ENCODE peak calls at places on chromosomes 3 and 15, in five cellular contexts. O is GM12865, D is IMR-90, G is adrenal gland, T is AML-193. E is an unnamed sample.

GRCh38 chr15:40435331-40436089 is 5.2 kb upstream of the BAHD1 start:
- DNase-seq in O (no peak), D (no peak), G (no peak), T (no peak), E (no peak)

GRCh38 chr15:100105101-100105500 is 236.7 kb downstream of the ADAMTS17 start:
- DNase-seq in O (no peak), D (no peak), G (no peak), T (no peak), E (no peak)

GRCh38 chr3:46261926-46262594 is 19.8 kb downstream of the CCR3 start:
- DNase-seq in O (no peak), D (peak), G (no peak), T (no peak), E (no peak)

GRCh38 chr3:54176106-54176505 is 53.8 kb downstream of the CACNA2D3 start:
- DNase-seq in O (no peak), D (no peak), G (peak), T (no peak), E (no peak)

GRCh38 chr15:75637245-75638009 is 2.6 kb downstream of the IMP3 start:
- DNase-seq in O (no peak), D (no peak), G (no peak), T (no peak), E (no peak)

GRCh38 chr3:179265092-179265491 is 14.2 kb upstream of the KCNMB3 start:
- DNase-seq in O (no peak), D (no peak), G (no peak), T (no peak), E (no peak)

GRCh38 chr3:122681294-122682015 is 816 bp downstream of the PARP14 start:
- DNase-seq in O (no peak), D (no peak), G (no peak), T (no peak), E (no peak)

GRCh38 chr3:33644598-33644997 is 73.5 kb downstream of the CLASP2 start:
- DNase-seq in O (no peak), D (no peak), G (peak), T (no peak), E (no peak)

GRCh38 chr15:89122532-89123525 is 34.6 kb downstream of the ABHD2 start:
- DNase-seq in O (no peak), D (peak), G (no peak), T (no peak), E (no peak)

GRCh38 chr15:92909131-92909781 is 9.1 kb downstream of the CHD2 start:
- DNase-seq in O (no peak), D (peak), G (no peak), T (no peak), E (no peak)

GRCh38 chr3:47772788-47773187 is 8.9 kb downstream of the SMARCC1 start:
- DNase-seq in O (no peak), D (no peak), G (no peak), T (no peak), E (no peak)

GRCh38 chr3:90091557-90091956 is 984.1 kb downstream of the EPHA3 start:
- DNase-seq in O (peak), D (peak), G (peak), T (peak), E (peak)

E was measured in NB4.